ENCODE peak calls at places on chromosome 1, in five cellular contexts. F, D, M, T and V are unnamed samples.

GRCh38 chr1:116565222-116565621 is 5.6 kb downstream of the CD58 start:
- DNase-seq in F (no peak), D (no peak), M (no peak), T (no peak), V (no peak)

GRCh38 chr1:234768171-234768568 is 158.2 kb upstream of the IRF2BP2 start:
- DNase-seq in F (no peak), D (peak; percentile 16), M (no peak), T (no peak), V (no peak)

GRCh38 chr1:12413664-12414410 is 184.0 kb downstream of the VPS13D start:
- DNase-seq in F (no peak), D (no peak), M (no peak), T (no peak), V (no peak)

GRCh38 chr1:4711191-4711915 is 56.9 kb downstream of the AJAP1 start:
- DNase-seq in F (no peak), D (no peak), M (no peak), T (no peak), V (peak; percentile 39)

GRCh38 chr1:7677815-7678214 is 93.3 kb upstream of the VAMP3 start:
- DNase-seq in F (no peak), D (no peak), M (no peak), T (peak; percentile 29), V (no peak)

GRCh38 chr1:34188418-34188817 is 11.7 kb downstream of the C1orf94 start:
- DNase-seq in F (no peak), D (no peak), M (no peak), T (no peak), V (no peak)

GRCh38 chr1:213041443-213041842 is 9.6 kb upstream of the RPS6KC1 start:
- DNase-seq in F (no peak), D (no peak), M (no peak), T (no peak), V (no peak)

GRCh38 chr1:108830119-108831008 is 26.5 kb downstream of the AKNAD1 start:
- DNase-seq in F (peak; percentile 94), D (peak; percentile 92), M (peak; percentile 83), T (peak; percentile 58), V (peak; percentile 89)

GRCh38 chr1:203325418-203326091 is 20.2 kb downstream of the BTG2 start:
- DNase-seq in F (peak; percentile 83), D (no peak), M (peak; percentile 83), T (peak; percentile 74), V (no peak)

DNA sequence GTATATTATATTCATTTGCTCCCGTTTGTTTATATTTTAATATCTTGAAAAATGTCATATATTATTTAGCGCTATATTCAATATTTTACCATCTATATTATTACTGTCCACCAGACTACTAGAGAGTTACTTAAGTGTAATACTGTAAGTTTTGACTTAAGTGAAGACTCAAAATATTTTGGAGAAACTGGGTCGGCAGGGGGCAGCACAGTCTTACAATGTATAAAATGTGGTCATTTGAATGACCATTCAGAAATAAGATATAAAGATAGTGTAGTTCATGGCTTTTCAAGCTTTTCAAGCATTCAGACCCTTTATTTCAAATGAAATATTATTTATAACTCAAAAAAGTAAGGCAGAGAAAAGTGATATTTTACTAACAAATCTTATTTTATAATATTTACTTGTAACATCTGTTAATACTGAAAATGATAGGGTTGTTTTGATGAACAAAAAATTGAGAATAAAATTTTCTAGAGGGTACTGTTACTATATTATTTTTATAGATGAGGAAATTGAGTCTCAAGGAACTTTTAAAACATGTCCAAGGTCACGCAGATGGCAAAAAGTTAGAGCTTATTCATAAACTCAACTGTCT is 89.0 kb upstream of the SERTAD4 start:
- DNase-seq in F (peak; percentile 83), D (peak; percentile 83), M (peak; percentile 70), T (peak; percentile 75), V (peak; percentile 79)
- TF ChIP-seq CTCF in F (peak; percentile 37), D (peak; percentile 62), M (peak; percentile 75), T (peak; percentile 68), V (peak; percentile 68)

DNA sequence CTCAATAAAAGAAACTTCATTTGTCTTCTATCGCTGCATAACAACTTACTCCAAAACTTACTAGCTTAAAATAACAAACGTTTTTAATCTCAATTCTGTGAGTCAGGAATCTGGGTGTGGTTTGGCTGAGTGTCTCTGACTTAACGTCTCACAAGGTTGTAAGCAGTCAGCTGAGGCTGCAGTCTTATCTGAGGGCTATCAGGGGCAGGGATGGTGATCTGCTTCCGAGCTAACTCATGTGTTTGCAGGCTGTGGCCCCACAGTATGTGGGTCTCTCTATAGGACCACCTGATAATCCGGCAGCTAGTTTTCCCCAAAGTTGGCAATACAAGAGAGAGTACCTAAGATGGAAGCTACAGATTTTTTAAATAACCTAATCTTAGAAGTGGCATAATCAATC is 234.2 kb upstream of the FGGY start:
- DNase-seq in F (peak; percentile 76), D (no peak), M (no peak), T (no peak), V (no peak)
- H3K27ac ChIP-seq in F (peak overlapping the region; percentile 75), D (peak overlapping the region; percentile 76), M (peak overlapping the region; percentile 88), T (peak overlapping the region; percentile 74), V (no peak overlapping the region)

DNA sequence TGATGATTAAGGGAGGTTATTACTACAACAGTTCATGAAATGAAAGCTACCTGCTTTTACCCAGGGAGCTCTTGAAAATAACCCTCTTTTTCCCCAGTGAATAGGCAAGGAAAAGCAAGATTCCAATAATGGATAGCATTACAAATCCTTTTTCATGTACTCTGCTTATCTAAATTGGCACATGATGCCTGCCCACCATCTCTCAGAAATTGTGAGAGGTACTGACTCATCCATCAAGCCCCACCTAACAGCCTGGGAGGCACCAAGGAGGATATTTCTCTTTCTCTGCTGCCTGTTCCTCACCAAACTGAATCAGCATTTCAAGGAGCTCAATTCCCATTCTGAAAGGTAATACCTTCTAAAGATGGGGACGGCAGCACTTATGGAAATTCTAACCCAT is 34.3 kb downstream of the PALMD start:
- DNase-seq in F (peak; percentile 58), D (no peak), M (no peak), T (no peak), V (no peak)
- H3K9me3 ChIP-seq in F (no peaks in the 10 kb centered on the region), D (no peaks in the 10 kb centered on the region), M (no peaks in the 10 kb centered on the region), T (no peaks in the 10 kb centered on the region), V (no peaks in the 10 kb centered on the region)

GRCh38 chr1:170790175-170790574 is 126.2 kb downstream of the PRRX1 start:
- DNase-seq in F (no peak), D (no peak), M (no peak), T (no peak), V (no peak)
- TF ChIP-seq CTCF in F (no peak), D (no peak), M (no peak), T (no peak), V (no peak)

GRCh38 chr1:32494196-32494595 is 29.3 kb downstream of the ZBTB8B start:
- DNase-seq in F (no peak), D (no peak), M (no peak), T (no peak), V (peak; percentile 69)

GRCh38 chr1:32500387-32501209 is 35.7 kb downstream of the ZBTB8B start:
- DNase-seq in F (peak; percentile 49), D (peak; percentile 89), M (peak; percentile 82), T (peak; percentile 85), V (peak; percentile 75)

GRCh38 chr1:32498751-32499150 is 33.9 kb downstream of the ZBTB8B start:
- DNase-seq in F (no peak), D (no peak), M (no peak), T (no peak), V (no peak)

GRCh38 chr1:32494711-32495337 is 30.0 kb downstream of the ZBTB8B start:
- DNase-seq in F (no peak), D (no peak), M (no peak), T (no peak), V (peak; percentile 14)

GRCh38 chr1:32496127-32496526 is 31.3 kb downstream of the ZBTB8B start:
- DNase-seq in F (peak; percentile 74), D (no peak), M (no peak), T (no peak), V (peak; percentile 77)
- H3K27ac ChIP-seq in F (peak overlapping the region; percentile 32), D (no peak overlapping the region), M (peak overlapping the region; percentile 69), T (peak overlapping the region; percentile 47), V (no peak overlapping the region)

GRCh38 chr1:167685844-167686243 is 35.9 kb upstream of the MPZL1 start:
- DNase-seq in F (no peak), D (no peak), M (no peak), T (no peak), V (no peak)
- H3K9me3 ChIP-seq in F (no peaks in the 10 kb centered on the region), D (no peaks in the 10 kb centered on the region), M (no peaks in the 10 kb centered on the region), T (no peaks in the 10 kb centered on the region), V (no peaks in the 10 kb centered on the region)

GRCh38 chr1:237732657-237733056 is 158.1 kb downstream of the ZP4 start:
- DNase-seq in F (no peak), D (no peak), M (no peak), T (no peak), V (no peak)

GRCh38 chr1:237740831-237741230 is 149.9 kb downstream of the ZP4 start:
- DNase-seq in F (no peak), D (no peak), M (no peak), T (no peak), V (no peak)

GRCh38 chr1:237737448-237737847 is 153.3 kb downstream of the ZP4 start:
- DNase-seq in F (no peak), D (no peak), M (no peak), T (no peak), V (no peak)

GRCh38 chr1:237737938-237738610 is 152.6 kb downstream of the ZP4 start:
- DNase-seq in F (no peak), D (no peak), M (no peak), T (no peak), V (no peak)

DNA sequence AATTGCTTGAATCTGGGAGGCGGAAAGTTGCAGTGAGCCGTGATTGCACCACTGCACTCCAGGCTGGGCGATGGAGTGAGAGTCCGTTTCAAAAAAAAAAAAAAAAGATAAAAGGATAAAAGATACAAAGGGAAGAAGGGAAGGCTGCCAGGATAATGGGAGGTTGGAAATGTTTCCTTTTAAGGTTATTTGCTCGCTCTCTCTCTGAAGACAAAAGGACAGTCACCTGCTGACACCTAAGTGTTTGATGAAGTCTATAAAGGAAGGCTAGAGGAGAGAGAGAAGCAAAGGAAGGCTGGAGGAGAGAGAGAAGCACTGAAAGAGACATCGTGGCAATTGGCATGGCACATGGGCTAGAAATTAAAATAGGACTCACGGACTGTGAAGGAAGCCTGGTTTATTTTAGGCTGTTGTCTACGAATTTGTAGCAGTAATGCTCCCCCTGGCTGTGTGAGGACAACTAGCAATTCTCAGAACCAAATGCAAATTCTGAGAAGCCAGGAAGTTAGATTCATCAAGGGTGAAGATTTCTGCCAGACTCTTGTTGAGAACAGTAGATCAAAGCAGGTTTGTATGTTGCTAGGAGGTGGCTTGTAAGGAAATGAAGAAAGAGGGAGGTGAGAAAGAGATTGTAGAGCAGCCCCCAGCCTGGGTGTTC is 154.2 kb downstream of the ZP4 start:
- DNase-seq in F (no peak), D (no peak), M (no peak), T (no peak), V (peak; percentile 49)
- TF ChIP-seq CTCF in F (no peak), D (no peak), M (peak; percentile 42), T (no peak), V (peak; percentile 55)